ENCODE peak calls at places on chromosomes 4 and X, in eight cellular contexts. X is ascending aorta; V is CD8-positive, alpha-beta T cell; H is pancreas; U is tibial artery; O is GM23248; M is psoas muscle; T is breast epithelium. S is an unnamed sample.

GRCh38 chrX:131792789-131793462 is 230.2 kb upstream of the STK26 start:
- DNase-seq in O (peak; percentile 20), H (peak; percentile 65), U (no peak), V (no peak), T (peak; percentile 91), X (peak; percentile 94), M (peak; percentile 82), S (no peak)

GRCh38 chr4:87041142-87041541 is 106.3 kb downstream of the AFF1 start:
- DNase-seq in O (peak; percentile 77), V (no peak), U (peak; percentile 54), X (no peak), H (no peak), M (peak; percentile 40), T (no peak), S (no peak)

GRCh38 chr4:113620032-113620431 is 141.5 kb downstream of the CAMK2D start:
- DNase-seq in X (no peak), V (no peak), O (no peak), U (no peak), T (no peak), M (no peak), H (no peak), S (no peak)

GRCh38 chrX:45274576-45274975 is 73.9 kb upstream of the DIPK2B start:
- DNase-seq in U (no peak), M (no peak), O (peak; percentile 39), T (no peak), H (no peak), X (no peak), V (no peak), S (no peak)

GRCh38 chr4:106497271-106497670 is 128.7 kb upstream of the GIMD1 start:
- DNase-seq in T (no peak), U (no peak), O (peak; percentile 33), H (no peak), X (no peak), M (no peak), V (no peak), S (no peak)

GRCh38 chrX:19350831-19351447 is 7.2 kb downstream of the PDHA1 start:
- DNase-seq in V (no peak), H (no peak), O (no peak), M (no peak), U (no peak), X (no peak), T (no peak), S (no peak)

GRCh38 chr4:27917381-27917780 is 1056.7 kb downstream of the STIM2 start:
- DNase-seq in X (no peak), M (no peak), U (no peak), O (no peak), T (no peak), V (no peak), H (no peak), S (no peak)

GRCh38 chr4:169810325-169811323 is 52.9 kb upstream of the HPF1 start:
- DNase-seq in U (no peak), H (no peak), T (no peak), V (no peak), X (no peak), M (no peak), O (peak; percentile 82), S (no peak)

GRCh38 chrX:118990512-118991227 is 16.3 kb downstream of the LONRF3 start:
- DNase-seq in H (no peak), X (no peak), M (no peak), V (no peak), O (no peak), T (no peak), U (no peak), S (no peak)

GRCh38 chr4:158538911-158539310 is 17.2 kb downstream of the RXFP1 start:
- DNase-seq in O (no peak), M (no peak), H (no peak), T (no peak), V (no peak), U (no peak), X (no peak), S (no peak)

GRCh38 chr4:128512767-128513322 is 225.2 kb upstream of the PGRMC2 start:
- DNase-seq in X (no peak), U (no peak), O (peak; percentile 49), T (no peak), M (no peak), V (no peak), H (no peak), S (no peak)

GRCh38 chr4:141390527-141391046 is 169.9 kb downstream of the ZNF330 start:
- DNase-seq in M (no peak), U (no peak), X (no peak), V (no peak), O (no peak), H (no peak), T (no peak), S (no peak)

GRCh38 chr4:177008836-177009501 is 216.2 kb upstream of the VEGFC start:
- DNase-seq in X (no peak), H (no peak), M (no peak), U (no peak), T (no peak), O (no peak), V (no peak), S (no peak)

GRCh38 chr4:153973942-153974341 is 185.1 kb upstream of the SFRP2 start:
- DNase-seq in U (no peak), H (no peak), T (no peak), X (no peak), O (no peak), V (no peak), M (no peak), S (no peak)

GRCh38 chr4:153974452-153974851 is 185.6 kb upstream of the SFRP2 start:
- DNase-seq in O (no peak), T (no peak), U (no peak), V (no peak), X (no peak), H (no peak), M (no peak), S (no peak)

GRCh38 chr4:153970169-153970568 is 181.3 kb upstream of the SFRP2 start:
- DNase-seq in M (no peak), V (no peak), U (no peak), H (no peak), O (no peak), T (no peak), X (no peak), S (no peak)

GRCh38 chr4:153969542-153969941 is 180.7 kb upstream of the SFRP2 start:
- DNase-seq in H (no peak), T (no peak), O (peak; percentile 14), U (no peak), V (no peak), M (no peak), X (no peak), S (no peak)

DNA sequence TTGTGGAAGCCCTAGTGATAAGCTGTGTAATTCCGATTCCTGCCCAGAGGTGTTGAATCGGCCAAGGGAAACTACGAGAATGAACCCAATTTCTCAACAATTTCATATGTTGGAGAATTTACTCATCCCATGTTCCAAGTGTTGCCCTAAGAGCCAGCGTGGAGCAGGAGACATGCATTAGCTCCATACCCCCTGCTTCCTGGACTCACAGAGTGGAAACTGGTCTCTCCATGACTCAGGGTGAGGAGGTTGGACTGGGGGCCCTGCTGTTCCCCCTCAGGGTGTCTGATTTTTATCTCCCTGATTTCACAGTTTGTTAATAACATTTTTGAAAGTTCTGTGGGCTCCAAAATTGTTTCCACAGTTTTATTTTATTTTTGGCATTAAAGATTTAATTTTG is 183.0 kb upstream of the SFRP2 start:
- DNase-seq in O (no peak), H (no peak), V (no peak), X (no peak), T (no peak), M (no peak), U (peak; percentile 27), S (no peak)
- H3K36me3 ChIP-seq in O (no peaks in the 10 kb centered on the region), H (no peaks in the 10 kb centered on the region), V (no peaks in the 10 kb centered on the region), X (no peaks in the 10 kb centered on the region), T (no peaks in the 10 kb centered on the region), M (no peaks in the 10 kb centered on the region), U (no peaks in the 10 kb centered on the region), S (no peaks in the 10 kb centered on the region)

DNA sequence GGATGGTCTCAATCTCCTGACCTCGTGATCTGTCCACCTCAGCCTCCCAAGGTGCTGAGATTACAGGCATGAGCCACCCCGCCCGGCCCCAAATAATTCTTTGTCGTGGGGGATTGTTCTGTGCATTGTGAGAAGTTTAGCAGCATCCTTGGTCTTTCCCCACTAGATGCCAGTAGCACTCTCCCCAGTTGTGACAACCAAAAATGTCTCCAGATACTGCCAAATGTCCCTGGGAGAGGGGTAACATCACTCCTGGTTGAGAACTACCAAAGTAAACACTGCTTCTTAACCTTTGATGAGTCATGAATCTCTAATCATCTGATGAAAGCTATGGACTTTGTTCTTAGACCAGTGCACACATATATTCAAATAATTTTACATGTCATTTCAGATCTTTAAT is 90.7 kb upstream of the BRS3 start:
- DNase-seq in U (no peak), O (no peak), T (no peak), X (no peak), V (no peak), M (no peak), H (no peak), S (no peak)
- H3K27ac ChIP-seq in U (no peak overlapping the region), O (no peak overlapping the region), T (no peak overlapping the region), X (no peak overlapping the region), V (no peak overlapping the region), M (no peak overlapping the region), H (no peak overlapping the region), S (no peak overlapping the region)

GRCh38 chr4:3193531-3194203 is 55.3 kb upstream of the MSANTD1 start:
- DNase-seq in T (no peak), M (no peak), V (no peak), O (peak; percentile 32), H (no peak), X (no peak), U (no peak), S (peak; percentile 36)

GRCh38 chr4:3192188-3192587 is 56.8 kb upstream of the MSANTD1 start:
- DNase-seq in H (no peak), X (no peak), U (no peak), V (no peak), M (no peak), O (no peak), T (no peak), S (no peak)

GRCh38 chr4:3189459-3189858 is 59.5 kb upstream of the MSANTD1 start:
- DNase-seq in V (no peak), M (no peak), H (no peak), T (no peak), X (no peak), U (no peak), O (no peak), S (no peak)

GRCh38 chr4:3190549-3190948 is 58.4 kb upstream of the MSANTD1 start:
- DNase-seq in M (no peak), O (no peak), X (no peak), U (no peak), T (no peak), V (no peak), H (no peak), S (no peak)

GRCh38 chr4:3192827-3193226 is 56.1 kb upstream of the MSANTD1 start:
- DNase-seq in X (no peak), U (no peak), O (no peak), V (no peak), H (no peak), T (no peak), M (no peak), S (no peak)
- H3K36me3 ChIP-seq in X (peaks cover 72% of the 10 kb centered on the region), U (peaks cover 94% of the 10 kb centered on the region), O (peaks cover 15% of the 10 kb centered on the region), V (peaks cover 16% of the 10 kb centered on the region), H (peaks cover 7% of the 10 kb centered on the region), T (no peaks in the 10 kb centered on the region), M (no peaks in the 10 kb centered on the region), S (peaks cover 21% of the 10 kb centered on the region)

DNA sequence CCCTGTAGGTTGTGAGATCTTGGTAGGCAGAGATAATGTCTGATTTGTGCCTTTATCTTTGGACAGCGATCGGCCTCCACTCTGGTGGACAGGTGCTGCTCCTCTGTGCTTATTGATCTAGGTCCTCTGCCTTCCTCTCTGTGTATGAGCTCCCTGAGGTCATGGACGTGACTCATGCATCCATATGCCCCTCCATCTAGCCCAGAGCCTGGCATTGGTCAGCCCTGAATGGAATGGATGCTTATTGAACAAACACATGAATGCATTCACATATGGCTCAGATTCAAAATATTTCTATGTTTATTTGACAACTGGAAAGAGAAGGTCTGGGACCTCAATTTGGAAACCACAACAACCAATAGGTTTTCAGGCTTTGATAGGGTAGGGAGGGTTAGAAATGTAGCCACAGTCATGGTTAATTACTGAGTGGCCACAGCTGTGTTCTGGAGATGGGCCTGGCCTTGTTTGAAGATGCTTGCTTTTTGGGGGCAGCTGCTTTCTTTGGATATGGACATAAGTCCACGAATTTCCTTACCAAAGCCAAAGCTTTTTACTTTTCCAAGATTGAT is 76.2 kb downstream of the SEL1L3 start:
- DNase-seq in T (no peak), V (no peak), M (no peak), O (no peak), U (no peak), H (no peak), X (no peak), S (no peak)
- H3K27ac ChIP-seq in T (no peak overlapping the region), V (no peak overlapping the region), M (no peak overlapping the region), O (no peak overlapping the region), U (no peak overlapping the region), H (no peak overlapping the region), X (no peak overlapping the region), S (no peak overlapping the region)